ENCODE peak calls at places on chromosomes 16 and 17, in seven cellular contexts. A, O, C, I, T, M and R are unnamed samples.

GRCh38 chr16:17312100-17312732 is 158.5 kb downstream of the XYLT1 start:
- DNase-seq in A (no peak), I (peak), T (peak), C (peak), M (no peak), O (no peak), R (no peak)

GRCh38 chr17:17063546-17064122 is 21.4 kb downstream of the MPRIP start:
- DNase-seq in O (no peak), I (no peak), T (no peak), C (no peak), A (no peak), M (no peak), R (no peak)

GRCh38 chr17:51354908-51355307 is 94.6 kb downstream of the UTP18 start:
- DNase-seq in I (no peak), A (no peak), O (no peak), C (no peak), T (no peak), M (no peak), R (no peak)

GRCh38 chr16:83762141-83763024 is 45.4 kb upstream of the HSBP1 start:
- DNase-seq in T (no peak), I (no peak), M (no peak), O (no peak), A (no peak), C (no peak), R (no peak)

GRCh38 chr16:75087040-75087979 is 29.3 kb downstream of the LDHD start:
- DNase-seq in O (no peak), M (no peak), I (no peak), A (no peak), T (peak), C (no peak), R (no peak)

GRCh38 chr16:56609463-56609921 is 1.1 kb downstream of the MT2A start:
- DNase-seq in T (peak), O (peak), A (peak), C (peak), M (peak), I (no peak), R (peak)

GRCh38 chr16:85079785-85080602 is 32.3 kb downstream of the CIBAR2 start:
- DNase-seq in C (no peak), M (no peak), O (no peak), A (no peak), T (no peak), I (no peak), R (no peak)

GRCh38 chr17:12320286-12320685 is 299.6 kb downstream of the MAP2K4 start:
- DNase-seq in O (no peak), M (no peak), T (no peak), A (no peak), C (no peak), I (no peak), R (no peak)

GRCh38 chr17:77884967-77885641 is 73.4 kb upstream of the TNRC6C start:
- DNase-seq in A (no peak), O (no peak), M (no peak), C (no peak), T (no peak), I (no peak), R (no peak)

GRCh38 chr16:71648162-71648561 is 22.2 kb downstream of the MARVELD3 start:
- DNase-seq in T (no peak), A (no peak), I (no peak), O (no peak), M (no peak), C (no peak), R (no peak)

GRCh38 chr16:27401768-27402568 is at the start of gene IL21R:
- DNase-seq in O (peak), I (peak), C (no peak), M (peak), T (peak), A (peak), R (peak)

GRCh38 chr16:31477220-31478216 is 5.4 kb upstream of the SLC5A2 start:
- DNase-seq in O (peak), T (peak), A (no peak), I (peak), M (no peak), C (no peak), R (peak)

GRCh38 chr17:62760059-62760887 is 47.8 kb downstream of the MARCHF10 start:
- DNase-seq in A (peak), I (no peak), M (no peak), T (no peak), O (no peak), C (no peak), R (no peak)

GRCh38 chr17:57328109-57328882 is 72.0 kb downstream of the MSI2 start:
- DNase-seq in O (no peak), A (no peak), M (no peak), I (no peak), T (no peak), C (no peak), R (no peak)

GRCh38 chr17:43906951-43907424 is 348 bp downstream of the MPP2 start:
- DNase-seq in I (peak), M (no peak), C (no peak), A (no peak), T (no peak), O (no peak), R (no peak)

GRCh38 chr16:56357765-56358322 is 67.5 kb downstream of the AMFR start:
- DNase-seq in A (no peak), M (no peak), C (no peak), O (no peak), I (peak), T (no peak), R (no peak)

GRCh38 chr17:71055128-71055527 is 885.8 kb downstream of the KCNJ2 start:
- DNase-seq in I (no peak), T (no peak), C (no peak), O (no peak), M (no peak), A (no peak), R (no peak)

GRCh38 chr16:80599466-80599865 is 58.7 kb downstream of the DYNLRB2 start:
- DNase-seq in I (no peak), C (no peak), O (no peak), T (no peak), A (no peak), M (no peak), R (no peak)

GRCh38 chr17:44374306-44375195 is 10.9 kb upstream of the FAM171A2 start:
- DNase-seq in I (no peak), T (peak), M (no peak), A (no peak), C (no peak), O (peak), R (peak)

GRCh38 chr17:14552311-14552710 is 251.4 kb downstream of the HS3ST3B1 start:
- DNase-seq in M (no peak), I (no peak), O (no peak), C (no peak), T (no peak), A (no peak), R (no peak)

GRCh38 chr16:5011637-5012036 is 22.1 kb downstream of the NAGPA start:
- DNase-seq in O (no peak), C (no peak), M (no peak), I (no peak), A (no peak), T (no peak), R (no peak)

GRCh38 chr17:28345420-28346198 is 10.0 kb downstream of the TNFAIP1 start:
- DNase-seq in O (no peak), I (no peak), T (no peak), C (no peak), A (no peak), M (no peak), R (no peak)

GRCh38 chr17:59498421-59499307 is 66.7 kb upstream of the DHX40 start:
- DNase-seq in T (no peak), A (no peak), M (no peak), C (no peak), O (no peak), I (no peak), R (no peak)

GRCh38 chr17:52178013-52178412 is 19.5 kb upstream of the CA10 start:
- DNase-seq in M (no peak), I (no peak), O (no peak), T (no peak), A (no peak), C (no peak), R (no peak)

GRCh38 chr17:17924131-17924856 is 47.9 kb downstream of the TOM1L2 start:
- DNase-seq in O (no peak), I (no peak), A (no peak), C (no peak), M (no peak), T (no peak), R (no peak)

GRCh38 chr16:73037845-73038570 is 9.9 kb downstream of the ZFHX3 start:
- DNase-seq in M (no peak), A (no peak), T (no peak), O (no peak), I (no peak), C (no peak), R (no peak)

GRCh38 chr16:72561-73537 is at the start of gene RHBDF1:
- DNase-seq in T (peak), M (no peak), A (no peak), I (no peak), O (peak), C (peak), R (peak)

GRCh38 chr17:35896011-35896587 is 15.9 kb upstream of the CCL5 start:
- DNase-seq in A (no peak), M (no peak), O (peak), I (no peak), C (no peak), T (no peak), R (peak)

GRCh38 chr16:75250809-75251279 is 580 bp downstream of the BCAR1 start:
- DNase-seq in T (peak), I (no peak), M (no peak), A (no peak), O (peak), C (peak), R (peak)

GRCh38 chr17:50631195-50631907 is 3.3 kb upstream of the ABCC3 start:
- DNase-seq in O (no peak), M (no peak), I (no peak), A (no peak), C (no peak), T (no peak), R (no peak)

GRCh38 chr17:17191346-17191792 is 14.8 kb downstream of the PLD6 start:
- DNase-seq in C (no peak), M (no peak), T (no peak), O (no peak), I (no peak), A (peak), R (no peak)

GRCh38 chr17:45363498-45363897 is 46.7 kb upstream of the MAP3K14 start:
- DNase-seq in I (no peak), M (no peak), C (no peak), T (no peak), O (no peak), A (no peak), R (no peak)

GRCh38 chr17:40070895-40071719 is 8.3 kb downstream of the THRA start:
- DNase-seq in M (no peak), T (peak), A (no peak), C (no peak), I (no peak), O (no peak), R (no peak)

GRCh38 chr17:72683506-72684404 is 408.7 kb downstream of the SLC39A11 start:
- DNase-seq in O (no peak), I (no peak), M (no peak), C (peak), A (peak), T (peak), R (no peak)

GRCh38 chr16:81817789-81818304 is 38.8 kb downstream of the PLCG2 start:
- DNase-seq in C (no peak), O (peak), I (no peak), M (peak), A (no peak), T (no peak), R (peak)

GRCh38 chr16:4183258-4184037 is 58.4 kb downstream of the SRL start:
- DNase-seq in C (peak), M (peak), I (peak), A (peak), O (peak), T (peak), R (peak)

GRCh38 chr16:11181889-11182279 is 74.1 kb downstream of the SOCS1 start:
- DNase-seq in M (no peak), C (no peak), A (no peak), I (no peak), T (no peak), O (no peak), R (no peak)

GRCh38 chr17:66451188-66452149 is 149.1 kb downstream of the PRKCA start:
- DNase-seq in I (no peak), M (no peak), C (no peak), O (no peak), T (peak), A (no peak), R (no peak)
- TF ChIP-seq CTCF in I (no peak), M (no peak), C (no peak), O (peak), T (peak), A (peak), R (no peak)

DNA sequence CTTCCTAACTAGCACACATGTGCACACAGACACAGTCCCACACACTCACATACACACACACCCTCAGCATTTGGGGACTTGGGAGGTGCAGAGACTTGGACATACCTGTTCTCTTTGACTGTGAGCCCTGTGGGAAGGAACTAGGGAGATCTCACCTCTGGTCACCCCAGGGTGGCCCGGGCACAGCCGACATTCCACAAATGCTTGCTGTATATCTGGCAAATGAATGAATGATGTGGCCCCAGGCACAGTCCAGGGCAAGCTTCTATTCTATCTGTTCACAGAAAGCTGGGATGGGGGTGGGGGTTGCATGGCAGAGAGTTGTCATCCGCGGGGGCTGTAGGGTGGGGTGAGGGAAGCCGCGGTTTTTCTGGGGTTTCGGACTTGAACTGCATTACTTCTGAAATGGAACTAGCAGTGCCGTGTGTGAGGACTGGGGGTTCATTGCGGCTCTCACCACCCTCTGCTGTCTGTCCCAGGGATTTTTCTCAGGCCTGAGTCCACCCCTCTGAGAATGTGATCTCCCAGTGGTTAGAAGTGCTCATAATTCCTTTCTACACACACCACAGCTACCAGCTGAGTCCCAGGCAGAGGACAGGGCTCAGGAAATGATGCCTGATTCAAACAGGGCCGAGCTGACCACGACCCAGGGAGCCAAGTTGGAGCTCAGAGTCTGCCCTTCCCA is 3.3 kb upstream of the RIPOR1 start:
- DNase-seq in O (no peak), I (no peak), A (no peak), C (no peak), T (no peak), M (no peak), R (no peak)
- TF ChIP-seq CTCF in O (no peak), I (no peak), A (no peak), C (no peak), T (no peak), M (no peak), R (no peak)

GRCh38 chr17:15651583-15652110 is 32.1 kb upstream of the FBXW10B start:
- DNase-seq in O (peak), A (peak), C (peak), M (no peak), T (peak), I (no peak), R (peak)
- TF ChIP-seq CTCF in O (no peak), A (no peak), C (no peak), M (no peak), T (no peak), I (no peak), R (no peak)

GRCh38 chr16:86508028-86508946 is 2.0 kb upstream of the FOXF1 start:
- DNase-seq in I (no peak), C (no peak), A (no peak), T (no peak), O (no peak), M (no peak), R (no peak)

GRCh38 chr16:86511317-86512161 is 1.2 kb downstream of the FOXF1 start:
- DNase-seq in T (no peak), M (no peak), C (no peak), O (no peak), A (no peak), I (no peak), R (no peak)

GRCh38 chr16:86508947-86509758 is 1.2 kb upstream of the FOXF1 start:
- DNase-seq in O (peak), M (no peak), T (peak), C (peak), A (no peak), I (peak), R (peak)

GRCh38 chr16:86510465-86511261 is at the start of gene FOXF1:
- DNase-seq in T (no peak), M (no peak), A (no peak), C (no peak), O (no peak), I (no peak), R (no peak)

DNA sequence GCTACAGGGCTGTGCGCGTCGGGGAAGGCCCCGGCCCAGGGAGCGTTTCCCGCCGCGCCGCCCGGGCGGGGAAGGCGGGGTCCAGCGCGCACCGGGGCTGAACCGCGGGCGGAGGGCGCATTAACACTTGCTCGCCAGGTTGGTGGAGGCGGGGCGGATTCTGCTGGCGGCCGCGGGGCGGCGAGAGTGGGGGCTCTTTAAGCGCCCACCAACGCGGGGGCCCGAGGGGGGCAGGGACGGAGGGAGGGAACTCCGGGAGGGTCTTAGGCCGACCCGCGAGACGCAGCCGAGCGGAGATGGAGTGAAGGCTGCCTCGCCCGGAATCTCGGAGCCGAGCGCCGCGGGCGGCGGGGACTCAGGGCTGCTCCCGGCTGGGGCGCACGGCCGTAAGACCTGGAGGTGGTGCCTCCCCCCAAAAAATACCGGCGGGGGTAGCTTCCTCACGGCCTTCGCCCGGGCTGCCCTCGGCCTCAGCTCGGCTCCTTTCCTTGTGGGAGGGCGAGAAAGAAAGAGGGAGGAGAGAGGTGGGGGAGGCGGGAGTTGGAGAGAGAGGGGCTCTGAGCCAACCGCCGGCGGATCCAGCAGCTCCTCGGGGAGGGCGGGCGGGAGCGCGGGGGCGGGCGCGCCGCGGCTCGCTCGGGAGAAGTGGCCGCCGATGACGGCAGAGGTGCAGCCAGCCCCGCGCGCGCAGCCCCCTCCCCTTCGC is 415 bp upstream of the FOXF1 start:
- DNase-seq in O (no peak), A (no peak), C (no peak), I (no peak), T (peak), M (no peak), R (no peak)
- TF ChIP-seq CTCF in O (no peak), A (no peak), C (no peak), I (no peak), T (no peak), M (no peak), R (no peak)

DNA sequence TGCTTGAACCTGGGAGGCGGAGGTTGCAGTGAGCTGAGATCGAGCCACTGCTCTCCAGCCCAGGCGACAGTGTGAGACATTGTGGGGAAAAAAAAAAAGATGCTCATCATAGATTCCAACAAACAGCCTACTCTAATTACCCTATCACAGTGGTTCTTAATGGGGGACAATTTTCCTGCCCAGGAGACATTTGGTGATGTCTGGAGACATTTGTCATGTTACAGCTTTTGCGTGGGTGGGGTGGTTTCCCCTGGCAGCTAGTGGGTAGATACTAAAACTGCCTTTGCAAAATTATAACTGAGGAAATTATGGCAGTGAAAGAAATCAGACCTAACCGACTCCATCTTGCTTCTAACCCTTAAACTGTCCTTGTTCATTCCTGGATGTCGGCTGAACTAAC is 92.5 kb upstream of the RBL2 start:
- DNase-seq in T (no peak), O (no peak), M (no peak), C (no peak), A (no peak), I (no peak), R (no peak)
- TF ChIP-seq CTCF in T (no peak), O (no peak), M (no peak), C (no peak), A (no peak), I (no peak), R (no peak)